ENCODE peak calls at places on chromosomes 13 and 19, in six cellular contexts. One of them, this sample, is unnamed.

GRCh38 chr13:19154843-19155242 is 26.8 kb downstream of the TUBA3C start:
- DNase-seq in CD8-positive, alpha-beta memory T cell: no peak
- DNase-seq in tibial nerve: no peak
- DNase-seq in transverse colon: no peak
- DNase-seq in adipocyte: no peak
- DNase-seq in upper lobe of left lung: no peak
- DNase-seq in this sample: no peak

GRCh38 chr13:110644892-110645521 is 29.7 kb downstream of the NAXD start:
- DNase-seq in CD8-positive, alpha-beta memory T cell: peak; percentile 67
- DNase-seq in tibial nerve: no peak
- DNase-seq in adipocyte: peak; percentile 37
- DNase-seq in upper lobe of left lung: peak; percentile 68
- DNase-seq in transverse colon: peak; percentile 66
- DNase-seq in this sample: peak; percentile 75

GRCh38 chr19:17757125-17757524 is 5.8 kb downstream of the FCHO1 start:
- DNase-seq in upper lobe of left lung: peak; percentile 51
- DNase-seq in transverse colon: peak; percentile 71
- DNase-seq in adipocyte: peak; percentile 64
- DNase-seq in CD8-positive, alpha-beta memory T cell: no peak
- DNase-seq in tibial nerve: no peak
- DNase-seq in this sample: no peak

GRCh38 chr13:66237411-66238062 is 992.6 kb downstream of the PCDH9 start:
- DNase-seq in upper lobe of left lung: no peak
- DNase-seq in tibial nerve: no peak
- DNase-seq in transverse colon: no peak
- DNase-seq in CD8-positive, alpha-beta memory T cell: no peak
- DNase-seq in adipocyte: no peak
- DNase-seq in this sample: no peak

GRCh38 chr13:113729329-113730019 is 29.6 kb upstream of the TMEM255B start:
- DNase-seq in transverse colon: no peak
- DNase-seq in upper lobe of left lung: no peak
- DNase-seq in CD8-positive, alpha-beta memory T cell: peak; percentile 45
- DNase-seq in tibial nerve: no peak
- DNase-seq in adipocyte: peak; percentile 14
- DNase-seq in this sample: peak; percentile 48

GRCh38 chr19:2232286-2233151 is 3.6 kb downstream of the PLEKHJ1 start:
- DNase-seq in CD8-positive, alpha-beta memory T cell: no peak
- DNase-seq in transverse colon: no peak
- DNase-seq in upper lobe of left lung: no peak
- DNase-seq in tibial nerve: no peak
- DNase-seq in adipocyte: no peak
- DNase-seq in this sample: no peak

GRCh38 chr13:112133489-112134149 is 66.7 kb downstream of the SOX1 start:
- DNase-seq in adipocyte: no peak
- DNase-seq in upper lobe of left lung: no peak
- DNase-seq in tibial nerve: no peak
- DNase-seq in transverse colon: no peak
- DNase-seq in CD8-positive, alpha-beta memory T cell: no peak
- DNase-seq in this sample: no peak

GRCh38 chr19:7855426-7856276 is 18.5 kb downstream of the PRR36 start:
- DNase-seq in upper lobe of left lung: no peak
- DNase-seq in CD8-positive, alpha-beta memory T cell: no peak
- DNase-seq in tibial nerve: no peak
- DNase-seq in adipocyte: no peak
- DNase-seq in transverse colon: no peak
- DNase-seq in this sample: no peak

GRCh38 chr13:107518292-107518691 is 697.0 kb downstream of the LIG4 start:
- DNase-seq in transverse colon: no peak
- DNase-seq in upper lobe of left lung: no peak
- DNase-seq in adipocyte: peak; percentile 53
- DNase-seq in tibial nerve: no peak
- DNase-seq in CD8-positive, alpha-beta memory T cell: no peak
- DNase-seq in this sample: no peak

GRCh38 chr13:108155185-108156106 is 59.9 kb downstream of the LIG4 start:
- DNase-seq in CD8-positive, alpha-beta memory T cell: peak; percentile 59
- DNase-seq in adipocyte: peak; percentile 80
- DNase-seq in transverse colon: peak; percentile 74
- DNase-seq in upper lobe of left lung: peak; percentile 44
- DNase-seq in tibial nerve: peak; percentile 39
- DNase-seq in this sample: peak; percentile 80

GRCh38 chr19:29111581-29111980 is 101.4 kb downstream of the UQCRFS1 start:
- DNase-seq in adipocyte: no peak
- DNase-seq in upper lobe of left lung: no peak
- DNase-seq in CD8-positive, alpha-beta memory T cell: no peak
- DNase-seq in transverse colon: no peak
- DNase-seq in tibial nerve: no peak
- DNase-seq in this sample: no peak

GRCh38 chr19:50720921-50721291 is 1.3 kb upstream of the SHANK1 start:
- DNase-seq in CD8-positive, alpha-beta memory T cell: peak; percentile 39
- DNase-seq in adipocyte: peak; percentile 56
- DNase-seq in tibial nerve: no peak
- DNase-seq in upper lobe of left lung: no peak
- DNase-seq in transverse colon: no peak
- DNase-seq in this sample: no peak

GRCh38 chr13:33188093-33188882 is 97.3 kb downstream of the STARD13 start:
- DNase-seq in transverse colon: no peak
- DNase-seq in adipocyte: no peak
- DNase-seq in CD8-positive, alpha-beta memory T cell: no peak
- DNase-seq in tibial nerve: no peak
- DNase-seq in upper lobe of left lung: no peak
- DNase-seq in this sample: no peak

GRCh38 chr19:37361994-37362393 is 8.9 kb upstream of the ZNF527 start:
- DNase-seq in upper lobe of left lung: no peak
- DNase-seq in CD8-positive, alpha-beta memory T cell: no peak
- DNase-seq in adipocyte: peak; percentile 23
- DNase-seq in transverse colon: no peak
- DNase-seq in tibial nerve: no peak
- DNase-seq in this sample: no peak

GRCh38 chr13:111584101-111584500 is 263.7 kb downstream of the TEX29 start:
- DNase-seq in adipocyte: no peak
- DNase-seq in tibial nerve: no peak
- DNase-seq in transverse colon: peak; percentile 65
- DNase-seq in CD8-positive, alpha-beta memory T cell: no peak
- DNase-seq in upper lobe of left lung: no peak
- DNase-seq in this sample: no peak

GRCh38 chr13:88086577-88086976 is 415.4 kb downstream of the SLITRK5 start:
- DNase-seq in transverse colon: no peak
- DNase-seq in CD8-positive, alpha-beta memory T cell: no peak
- DNase-seq in adipocyte: no peak
- DNase-seq in tibial nerve: no peak
- DNase-seq in upper lobe of left lung: no peak
- DNase-seq in this sample: no peak

GRCh38 chr13:74132768-74133656 is 1.2 kb downstream of the KLF12 start:
- DNase-seq in upper lobe of left lung: peak; percentile 30
- DNase-seq in transverse colon: peak; percentile 26
- DNase-seq in adipocyte: peak; percentile 79
- DNase-seq in tibial nerve: no peak
- DNase-seq in CD8-positive, alpha-beta memory T cell: peak; percentile 70
- DNase-seq in this sample: peak; percentile 52

GRCh38 chr13:36288794-36289391 is 8.7 kb downstream of the CCDC169 start:
- DNase-seq in upper lobe of left lung: no peak
- DNase-seq in tibial nerve: no peak
- DNase-seq in CD8-positive, alpha-beta memory T cell: no peak
- DNase-seq in transverse colon: no peak
- DNase-seq in adipocyte: no peak
- DNase-seq in this sample: no peak

GRCh38 chr19:47225746-47226425 is 5.1 kb downstream of the BBC3 start:
- DNase-seq in adipocyte: peak; percentile 97
- DNase-seq in upper lobe of left lung: peak; percentile 87
- DNase-seq in transverse colon: peak; percentile 93
- DNase-seq in CD8-positive, alpha-beta memory T cell: peak; percentile 92
- DNase-seq in tibial nerve: peak; percentile 79
- DNase-seq in this sample: peak; percentile 93

GRCh38 chr19:18650048-18650435 is 13.2 kb downstream of the KLHL26 start:
- DNase-seq in CD8-positive, alpha-beta memory T cell: no peak
- DNase-seq in transverse colon: no peak
- DNase-seq in adipocyte: peak; percentile 35
- DNase-seq in tibial nerve: peak; percentile 58
- DNase-seq in upper lobe of left lung: no peak
- DNase-seq in this sample: no peak

GRCh38 chr19:18868380-18869230 is 27.4 kb downstream of the CERS1 start:
- DNase-seq in CD8-positive, alpha-beta memory T cell: no peak
- DNase-seq in adipocyte: no peak
- DNase-seq in transverse colon: no peak
- DNase-seq in tibial nerve: no peak
- DNase-seq in upper lobe of left lung: no peak
- DNase-seq in this sample: peak; percentile 45

GRCh38 chr13:48241651-48242050 is 8.6 kb downstream of the ITM2B start:
- DNase-seq in CD8-positive, alpha-beta memory T cell: no peak
- DNase-seq in tibial nerve: no peak
- DNase-seq in upper lobe of left lung: no peak
- DNase-seq in adipocyte: no peak
- DNase-seq in transverse colon: no peak
- DNase-seq in this sample: no peak

GRCh38 chr13:93603043-93603442 is 376.4 kb downstream of the GPC6 start:
- DNase-seq in tibial nerve: no peak
- DNase-seq in transverse colon: no peak
- DNase-seq in adipocyte: peak; percentile 92
- DNase-seq in CD8-positive, alpha-beta memory T cell: no peak
- DNase-seq in upper lobe of left lung: no peak
- DNase-seq in this sample: no peak

GRCh38 chr19:6588508-6589345 is 2.2 kb downstream of the CD70 start:
- DNase-seq in adipocyte: no peak
- DNase-seq in CD8-positive, alpha-beta memory T cell: no peak
- DNase-seq in tibial nerve: no peak
- DNase-seq in transverse colon: no peak
- DNase-seq in upper lobe of left lung: no peak
- DNase-seq in this sample: no peak

GRCh38 chr13:40139896-40140520 is 484.5 kb downstream of the COG6 start:
- DNase-seq in CD8-positive, alpha-beta memory T cell: no peak
- DNase-seq in upper lobe of left lung: no peak
- DNase-seq in transverse colon: no peak
- DNase-seq in adipocyte: no peak
- DNase-seq in tibial nerve: no peak
- DNase-seq in this sample: no peak

GRCh38 chr13:28489975-28490550 is 4.9 kb downstream of the FLT1 start:
- DNase-seq in upper lobe of left lung: no peak
- DNase-seq in transverse colon: no peak
- DNase-seq in tibial nerve: no peak
- DNase-seq in CD8-positive, alpha-beta memory T cell: no peak
- DNase-seq in adipocyte: peak; percentile 61
- DNase-seq in this sample: no peak
- H3K4me1 ChIP-seq in upper lobe of left lung: peaks cover 21% of the 10 kb centered on the region
- H3K4me1 ChIP-seq in transverse colon: peaks cover 17% of the 10 kb centered on the region
- H3K4me1 ChIP-seq in tibial nerve: peaks cover 18% of the 10 kb centered on the region
- H3K4me1 ChIP-seq in CD8-positive, alpha-beta memory T cell: no peaks in the 10 kb centered on the region
- H3K4me1 ChIP-seq in adipocyte: peaks cover 4% of the 10 kb centered on the region
- H3K4me1 ChIP-seq in this sample: peaks cover 16% of the 10 kb centered on the region

DNA sequence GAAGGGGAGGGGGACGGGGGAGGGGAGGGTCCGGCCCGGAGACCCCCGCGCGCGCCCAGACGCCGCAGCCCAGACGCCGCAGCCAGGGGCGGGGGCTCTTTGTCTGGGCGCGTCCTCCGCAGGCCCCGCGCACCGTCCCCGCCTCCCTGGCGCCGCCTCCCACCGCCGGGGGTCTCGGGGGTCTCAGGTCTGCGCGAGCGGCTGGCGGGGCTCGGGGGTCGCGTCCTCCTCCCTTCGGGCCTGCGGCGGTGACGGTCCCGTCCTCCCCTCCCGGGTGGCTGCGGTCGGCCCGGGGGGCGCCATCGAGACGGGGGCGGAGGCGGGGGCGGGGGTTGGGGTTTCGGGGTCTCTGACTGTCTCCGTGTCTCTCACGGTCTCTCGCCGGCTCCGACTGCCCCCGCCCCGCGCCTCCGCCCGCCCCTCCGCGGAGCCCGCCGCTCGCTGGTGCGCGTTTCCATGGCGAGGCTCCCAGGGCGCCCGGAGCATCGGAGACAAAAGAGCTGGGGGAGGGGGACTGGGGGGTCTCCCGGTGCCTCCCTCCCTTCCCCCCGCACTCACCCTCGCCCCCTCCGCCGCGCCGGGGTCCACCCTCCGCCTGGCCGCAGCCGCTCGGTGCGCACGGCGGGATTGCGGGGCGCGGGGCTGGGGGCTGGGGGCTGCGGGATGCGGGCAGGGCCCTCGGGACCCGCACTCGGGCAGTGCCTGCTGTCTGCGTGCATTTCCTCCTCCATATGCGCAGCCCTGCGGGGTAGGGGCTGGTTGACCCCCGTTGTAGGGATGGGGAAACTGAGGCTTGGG is 420 bp upstream of the PLPPR3 start:
- DNase-seq in adipocyte: peak; percentile 36
- DNase-seq in CD8-positive, alpha-beta memory T cell: no peak
- DNase-seq in upper lobe of left lung: no peak
- DNase-seq in tibial nerve: no peak
- DNase-seq in transverse colon: no peak
- DNase-seq in this sample: no peak
- H3K4me3 ChIP-seq in adipocyte: no peak overlapping the region
- H3K4me3 ChIP-seq in CD8-positive, alpha-beta memory T cell: no peak overlapping the region
- H3K4me3 ChIP-seq in upper lobe of left lung: peak overlapping the region; percentile 35
- H3K4me3 ChIP-seq in tibial nerve: peak overlapping the region; percentile 43
- H3K4me3 ChIP-seq in transverse colon: peak overlapping the region; percentile 14
- H3K4me3 ChIP-seq in this sample: peak overlapping the region; percentile 22

DNA sequence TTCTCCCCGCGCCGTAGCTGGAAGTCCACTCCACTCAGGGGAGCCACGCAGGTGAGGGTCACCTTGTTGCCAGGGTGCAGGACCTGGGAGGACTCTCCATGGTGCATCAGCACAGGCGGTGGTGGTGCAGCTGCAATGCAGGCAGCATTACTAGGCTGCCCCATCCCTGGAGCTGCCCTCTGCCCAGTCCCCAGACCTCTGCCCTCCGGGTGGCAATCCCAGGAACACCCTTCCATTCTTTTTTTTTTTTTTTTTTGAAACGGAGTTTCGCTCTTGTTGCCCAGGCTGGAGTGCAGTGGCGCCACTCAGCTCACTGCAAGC is 1.8 kb downstream of the A1BG start:
- DNase-seq in transverse colon: no peak
- DNase-seq in adipocyte: no peak
- DNase-seq in tibial nerve: no peak
- DNase-seq in CD8-positive, alpha-beta memory T cell: no peak
- DNase-seq in upper lobe of left lung: no peak
- DNase-seq in this sample: no peak
- H3K4me1 ChIP-seq in transverse colon: peaks cover 28% of the 10 kb centered on the region
- H3K4me1 ChIP-seq in adipocyte: peaks cover 22% of the 10 kb centered on the region
- H3K4me1 ChIP-seq in tibial nerve: peaks cover 43% of the 10 kb centered on the region
- H3K4me1 ChIP-seq in CD8-positive, alpha-beta memory T cell: peaks cover 19% of the 10 kb centered on the region
- H3K4me1 ChIP-seq in upper lobe of left lung: peaks cover 25% of the 10 kb centered on the region
- H3K4me1 ChIP-seq in this sample: no peaks in the 10 kb centered on the region

DNA sequence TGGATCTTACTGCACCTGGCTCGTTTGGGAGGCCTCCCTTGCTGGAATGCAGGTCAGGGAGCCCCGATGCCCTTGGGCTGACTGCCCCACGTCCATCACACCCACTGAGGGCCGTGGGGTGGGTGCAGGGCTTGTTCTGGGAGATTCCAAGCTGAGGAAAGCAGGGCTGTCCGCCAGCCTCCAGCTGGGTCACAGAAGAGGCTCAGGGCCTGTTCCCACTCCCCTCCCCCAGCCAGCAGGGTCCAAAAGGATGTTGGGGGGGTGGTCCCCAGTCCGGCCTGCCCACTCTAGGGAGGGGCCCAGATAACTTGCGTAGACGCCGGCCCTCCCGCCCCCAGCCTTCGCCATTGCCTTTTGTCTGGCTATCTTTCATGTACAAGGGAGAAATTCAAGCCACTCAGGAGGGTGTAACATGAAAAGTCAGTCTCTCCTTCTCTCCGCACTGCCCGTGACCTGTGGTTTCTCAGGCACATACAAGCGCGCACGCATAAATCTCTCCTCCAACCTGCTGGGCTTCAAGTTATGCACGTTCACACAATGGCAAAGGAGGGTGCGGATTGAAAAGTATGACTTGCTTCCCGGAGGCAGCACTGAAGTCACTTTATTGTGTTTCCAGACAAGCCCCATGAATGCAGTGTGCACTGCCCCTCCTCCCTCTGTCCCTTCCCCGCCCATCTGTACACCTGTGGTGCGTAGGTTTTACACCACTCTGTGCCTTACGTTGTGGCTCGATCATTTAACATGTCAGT is 20.2 kb downstream of the CARM1 start:
- DNase-seq in transverse colon: peak; percentile 84
- DNase-seq in tibial nerve: no peak
- DNase-seq in CD8-positive, alpha-beta memory T cell: no peak
- DNase-seq in adipocyte: no peak
- DNase-seq in upper lobe of left lung: no peak
- DNase-seq in this sample: peak; percentile 63
- H3K4me3 ChIP-seq in transverse colon: no peak overlapping the region
- H3K4me3 ChIP-seq in tibial nerve: no peak overlapping the region
- H3K4me3 ChIP-seq in CD8-positive, alpha-beta memory T cell: no peak overlapping the region
- H3K4me3 ChIP-seq in adipocyte: no peak overlapping the region
- H3K4me3 ChIP-seq in upper lobe of left lung: no peak overlapping the region
- H3K4me3 ChIP-seq in this sample: no peak overlapping the region